ENCODE peak calls at places on chromosomes 3 and 15, in six cellular contexts. One of them, this sample, is unnamed.

GRCh38 chr3:118641608-118642007 is 393.0 kb downstream of the IGSF11 start:
- DNase-seq in K562: no peak
- DNase-seq in HepG2: no peak
- DNase-seq in neural progenitor cell: peak
- DNase-seq in WERI-Rb-1: no peak
- DNase-seq in uterus: no peak
- DNase-seq in this sample: peak

GRCh38 chr3:73121684-73122331 is 60.3 kb downstream of the EBLN2 start:
- DNase-seq in K562: no peak
- DNase-seq in HepG2: no peak
- DNase-seq in neural progenitor cell: no peak
- DNase-seq in WERI-Rb-1: no peak
- DNase-seq in uterus: no peak
- DNase-seq in this sample: no peak

GRCh38 chr15:80953953-80954778 is 35.5 kb downstream of the MESD start:
- DNase-seq in K562: peak
- DNase-seq in HepG2: peak
- DNase-seq in neural progenitor cell: peak
- DNase-seq in WERI-Rb-1: no peak
- DNase-seq in uterus: no peak
- DNase-seq in this sample: no peak

GRCh38 chr3:16994842-16995535 is 110.2 kb downstream of the PLCL2 start:
- DNase-seq in K562: no peak
- DNase-seq in HepG2: no peak
- DNase-seq in neural progenitor cell: peak
- DNase-seq in WERI-Rb-1: no peak
- DNase-seq in uterus: no peak
- DNase-seq in this sample: no peak

GRCh38 chr3:139935071-139935865 is at the start of gene CLSTN2:
- DNase-seq in K562: peak
- DNase-seq in HepG2: no peak
- DNase-seq in neural progenitor cell: peak
- DNase-seq in WERI-Rb-1: peak
- DNase-seq in uterus: peak
- DNase-seq in this sample: peak

GRCh38 chr3:169460035-169460434 is 203.5 kb downstream of the MECOM start:
- DNase-seq in K562: no peak
- DNase-seq in HepG2: no peak
- DNase-seq in neural progenitor cell: no peak
- DNase-seq in WERI-Rb-1: no peak
- DNase-seq in uterus: no peak
- DNase-seq in this sample: no peak

GRCh38 chr3:78926523-78926922 is 841.3 kb downstream of the ROBO1 start:
- DNase-seq in K562: no peak
- DNase-seq in HepG2: no peak
- DNase-seq in neural progenitor cell: no peak
- DNase-seq in WERI-Rb-1: no peak
- DNase-seq in uterus: no peak
- DNase-seq in this sample: no peak

GRCh38 chr3:78728406-78729145 is 1039.2 kb downstream of the ROBO1 start:
- DNase-seq in K562: no peak
- DNase-seq in HepG2: no peak
- DNase-seq in neural progenitor cell: peak
- DNase-seq in WERI-Rb-1: peak
- DNase-seq in uterus: peak
- DNase-seq in this sample: no peak

GRCh38 chr15:55820043-55820442 is 77.1 kb upstream of the PRTG start:
- DNase-seq in K562: no peak
- DNase-seq in HepG2: no peak
- DNase-seq in neural progenitor cell: no peak
- DNase-seq in WERI-Rb-1: no peak
- DNase-seq in uterus: no peak
- DNase-seq in this sample: no peak

GRCh38 chr15:82105458-82106205 is 59.8 kb upstream of the MEX3B start:
- DNase-seq in K562: no peak
- DNase-seq in HepG2: peak
- DNase-seq in neural progenitor cell: no peak
- DNase-seq in WERI-Rb-1: peak
- DNase-seq in uterus: no peak
- DNase-seq in this sample: no peak

GRCh38 chr15:90234519-90234988 is 545 bp downstream of the GDPGP1 start:
- DNase-seq in K562: no peak
- DNase-seq in HepG2: peak
- DNase-seq in neural progenitor cell: no peak
- DNase-seq in WERI-Rb-1: no peak
- DNase-seq in uterus: no peak
- DNase-seq in this sample: no peak

GRCh38 chr15:82950746-82951370 is 1.7 kb downstream of the HOMER2 start:
- DNase-seq in K562: no peak
- DNase-seq in HepG2: peak
- DNase-seq in neural progenitor cell: no peak
- DNase-seq in WERI-Rb-1: no peak
- DNase-seq in uterus: no peak
- DNase-seq in this sample: no peak

GRCh38 chr3:113264741-113265140 is 53.4 kb downstream of the BOC start:
- DNase-seq in K562: no peak
- DNase-seq in HepG2: no peak
- DNase-seq in neural progenitor cell: peak
- DNase-seq in WERI-Rb-1: peak
- DNase-seq in uterus: no peak
- DNase-seq in this sample: no peak

GRCh38 chr3:4985330-4986174 is 6.3 kb downstream of the BHLHE40 start:
- DNase-seq in K562: peak
- DNase-seq in HepG2: peak
- DNase-seq in neural progenitor cell: peak
- DNase-seq in WERI-Rb-1: peak
- DNase-seq in uterus: no peak
- DNase-seq in this sample: no peak

GRCh38 chr3:117962750-117963149 is 1071.9 kb downstream of the IGSF11 start:
- DNase-seq in K562: no peak
- DNase-seq in HepG2: no peak
- DNase-seq in neural progenitor cell: no peak
- DNase-seq in WERI-Rb-1: no peak
- DNase-seq in uterus: no peak
- DNase-seq in this sample: no peak

GRCh38 chr15:36643551-36643950 is 64.1 kb downstream of the CDIN1 start:
- DNase-seq in K562: no peak
- DNase-seq in HepG2: no peak
- DNase-seq in neural progenitor cell: peak
- DNase-seq in WERI-Rb-1: no peak
- DNase-seq in uterus: no peak
- DNase-seq in this sample: no peak

GRCh38 chr3:179794355-179794754 is 141.5 kb downstream of the USP13 start:
- DNase-seq in K562: no peak
- DNase-seq in HepG2: no peak
- DNase-seq in neural progenitor cell: no peak
- DNase-seq in WERI-Rb-1: peak
- DNase-seq in uterus: no peak
- DNase-seq in this sample: no peak

GRCh38 chr15:80199366-80199765 is 46.6 kb downstream of the FAH start:
- DNase-seq in K562: no peak
- DNase-seq in HepG2: no peak
- DNase-seq in neural progenitor cell: no peak
- DNase-seq in WERI-Rb-1: no peak
- DNase-seq in uterus: no peak
- DNase-seq in this sample: no peak

GRCh38 chr3:78785004-78785403 is 982.8 kb downstream of the ROBO1 start:
- DNase-seq in K562: no peak
- DNase-seq in HepG2: no peak
- DNase-seq in neural progenitor cell: no peak
- DNase-seq in WERI-Rb-1: no peak
- DNase-seq in uterus: no peak
- DNase-seq in this sample: no peak

GRCh38 chr3:51385621-51386091 is 565 bp downstream of the MANF start:
- DNase-seq in K562: no peak
- DNase-seq in HepG2: no peak
- DNase-seq in neural progenitor cell: no peak
- DNase-seq in WERI-Rb-1: no peak
- DNase-seq in uterus: no peak
- DNase-seq in this sample: no peak

GRCh38 chr15:65289261-65289854 is 2.7 kb upstream of the PARP16 start:
- DNase-seq in K562: no peak
- DNase-seq in HepG2: no peak
- DNase-seq in neural progenitor cell: no peak
- DNase-seq in WERI-Rb-1: no peak
- DNase-seq in uterus: no peak
- DNase-seq in this sample: no peak

GRCh38 chr15:65285291-65286068 is 1.2 kb downstream of the PARP16 start:
- DNase-seq in K562: no peak
- DNase-seq in HepG2: no peak
- DNase-seq in neural progenitor cell: no peak
- DNase-seq in WERI-Rb-1: no peak
- DNase-seq in uterus: no peak
- DNase-seq in this sample: no peak

GRCh38 chr15:65287515-65287845 is 797 bp upstream of the PARP16 start:
- DNase-seq in K562: no peak
- DNase-seq in HepG2: no peak
- DNase-seq in neural progenitor cell: no peak
- DNase-seq in WERI-Rb-1: no peak
- DNase-seq in uterus: no peak
- DNase-seq in this sample: no peak

GRCh38 chr15:65286704-65287514 is at the start of gene PARP16:
- DNase-seq in K562: peak
- DNase-seq in HepG2: peak
- DNase-seq in neural progenitor cell: peak
- DNase-seq in WERI-Rb-1: peak
- DNase-seq in uterus: peak
- DNase-seq in this sample: peak

DNA sequence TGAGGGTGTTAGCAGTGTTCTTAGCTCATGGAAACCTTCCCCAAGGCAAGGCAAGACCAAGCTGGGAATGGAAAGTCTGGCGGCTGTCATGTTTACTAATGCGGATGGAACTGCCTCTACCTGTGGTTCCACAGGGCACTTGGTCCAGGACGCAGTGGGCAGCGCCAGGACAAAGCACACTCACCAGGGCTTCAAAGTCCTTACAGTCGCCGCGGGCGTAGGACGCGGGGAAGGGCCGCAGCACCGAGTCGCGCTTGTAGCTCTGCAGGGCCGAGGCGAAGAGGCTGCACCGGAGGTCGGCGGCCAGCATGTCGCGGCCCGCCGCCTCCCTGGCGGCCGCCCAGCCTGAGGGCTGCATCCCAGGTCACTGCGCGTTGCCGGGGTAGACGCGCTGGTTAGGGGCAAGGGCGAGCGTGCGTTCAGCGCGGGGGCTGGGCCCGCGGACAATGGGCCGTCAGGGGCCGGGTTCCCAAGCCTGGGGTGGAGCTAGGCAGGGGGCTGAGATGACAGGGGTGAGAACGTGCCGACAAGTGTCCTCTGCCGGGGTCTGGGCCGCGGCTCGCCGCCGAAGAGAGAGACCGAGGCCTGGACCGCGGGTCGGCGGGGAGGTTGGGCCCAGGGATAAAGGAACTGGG is 497 bp downstream of the PARP16 start:
- DNase-seq in K562: peak
- DNase-seq in HepG2: peak
- DNase-seq in neural progenitor cell: peak
- DNase-seq in WERI-Rb-1: no peak
- DNase-seq in uterus: no peak
- DNase-seq in this sample: peak
- TF ChIP-seq CTCF in K562: no peak
- TF ChIP-seq CTCF in HepG2: no peak
- TF ChIP-seq CTCF in neural progenitor cell: no peak
- TF ChIP-seq CTCF in WERI-Rb-1: no peak
- TF ChIP-seq CTCF in uterus: no peak
- TF ChIP-seq CTCF in this sample: no peak

GRCh38 chr15:45253330-45253729 is 1.3 kb downstream of the SLC28A2 start:
- DNase-seq in K562: no peak
- DNase-seq in HepG2: no peak
- DNase-seq in neural progenitor cell: peak
- DNase-seq in WERI-Rb-1: no peak
- DNase-seq in uterus: no peak
- DNase-seq in this sample: no peak
- TF ChIP-seq CTCF in K562: peak
- TF ChIP-seq CTCF in HepG2: peak
- TF ChIP-seq CTCF in neural progenitor cell: peak
- TF ChIP-seq CTCF in WERI-Rb-1: peak
- TF ChIP-seq CTCF in uterus: no peak
- TF ChIP-seq CTCF in this sample: peak

DNA sequence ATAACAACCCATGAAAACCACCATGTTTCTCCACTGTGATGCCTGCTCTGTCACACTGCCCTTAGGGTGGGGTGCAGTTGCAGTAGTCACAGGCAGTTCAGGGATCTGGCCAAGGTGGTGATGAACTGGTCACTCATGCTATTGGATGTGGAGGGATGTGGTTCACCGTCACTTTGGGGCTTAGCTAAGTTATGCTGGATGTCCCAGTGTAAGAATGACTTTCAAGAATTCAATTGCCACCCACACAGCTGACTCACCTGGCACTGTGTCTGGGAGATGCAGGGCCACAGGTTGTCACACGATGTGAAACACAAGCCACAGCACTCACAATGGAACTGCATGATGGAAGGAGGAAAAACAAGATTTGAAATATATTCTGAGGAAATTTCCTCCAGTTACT is 146.1 kb upstream of the CTNNB1 start:
- DNase-seq in K562: no peak
- DNase-seq in HepG2: no peak
- DNase-seq in neural progenitor cell: no peak
- DNase-seq in WERI-Rb-1: no peak
- DNase-seq in uterus: no peak
- DNase-seq in this sample: no peak
- TF ChIP-seq CTCF in K562: no peak
- TF ChIP-seq CTCF in HepG2: no peak
- TF ChIP-seq CTCF in neural progenitor cell: no peak
- TF ChIP-seq CTCF in WERI-Rb-1: no peak
- TF ChIP-seq CTCF in uterus: no peak
- TF ChIP-seq CTCF in this sample: no peak

GRCh38 chr3:112140584-112140983 is 7.5 kb upstream of the GCSAM start:
- DNase-seq in K562: no peak
- DNase-seq in HepG2: no peak
- DNase-seq in neural progenitor cell: no peak
- DNase-seq in WERI-Rb-1: no peak
- DNase-seq in uterus: no peak
- DNase-seq in this sample: no peak

GRCh38 chr3:112149136-112149535 is 16.1 kb upstream of the GCSAM start:
- DNase-seq in K562: no peak
- DNase-seq in HepG2: no peak
- DNase-seq in neural progenitor cell: no peak
- DNase-seq in WERI-Rb-1: no peak
- DNase-seq in uterus: no peak
- DNase-seq in this sample: no peak

GRCh38 chr3:112143251-112143650 is 10.2 kb upstream of the GCSAM start:
- DNase-seq in K562: no peak
- DNase-seq in HepG2: no peak
- DNase-seq in neural progenitor cell: no peak
- DNase-seq in WERI-Rb-1: no peak
- DNase-seq in uterus: no peak
- DNase-seq in this sample: no peak

GRCh38 chr3:112143689-112144088 is 10.6 kb upstream of the GCSAM start:
- DNase-seq in K562: no peak
- DNase-seq in HepG2: no peak
- DNase-seq in neural progenitor cell: no peak
- DNase-seq in WERI-Rb-1: no peak
- DNase-seq in uterus: no peak
- DNase-seq in this sample: no peak
- TF ChIP-seq CTCF in K562: no peak
- TF ChIP-seq CTCF in HepG2: no peak
- TF ChIP-seq CTCF in neural progenitor cell: no peak
- TF ChIP-seq CTCF in WERI-Rb-1: no peak
- TF ChIP-seq CTCF in uterus: no peak
- TF ChIP-seq CTCF in this sample: no peak

GRCh38 chr15:51917493-51917892 is 54.1 kb downstream of the LEO1 start:
- DNase-seq in K562: peak
- DNase-seq in HepG2: peak
- DNase-seq in neural progenitor cell: peak
- DNase-seq in WERI-Rb-1: peak
- DNase-seq in uterus: no peak
- DNase-seq in this sample: peak
- TF ChIP-seq CTCF in K562: peak
- TF ChIP-seq CTCF in HepG2: peak
- TF ChIP-seq CTCF in neural progenitor cell: peak
- TF ChIP-seq CTCF in WERI-Rb-1: peak
- TF ChIP-seq CTCF in uterus: no peak
- TF ChIP-seq CTCF in this sample: no peak

This sample was measured in endothelial cell.